ENCODE peak calls at places on chromosome 5, in nine cellular contexts. M is NCI-H446 treated with DMSO at 0.1 percent for 48 hours; O is DMS 273 treated with DMSO at 0.1 percent for 48 hours; L is heart left ventricle; H is stimulated activated naive B cell treated with anti-CD40 and anti-IgM and Interleukin-4, amounts not matched to agents 10 μg/mL and 1 μg/mL and 100 μg/mL, for 72 hours; V is T-helper 1 cell; J is stomach; S is NCI-H1417; C is stimulated activated CD4-positive, alpha-beta T cell treated with anti-CD3 and anti-CD28 coated beads, Interleukin-1b, Interleukin-23, amount 100 ng/mL, for 48 hours. T is an unnamed sample.

GRCh38 chr5:179801304-179802206 is 5.1 kb downstream of the MGAT4B start:
- DNase-seq in M (no peak), O (no peak), L (peak; percentile 74), H (peak; percentile 72), V (peak; percentile 69), J (peak; percentile 86), S (peak; percentile 82), C (peak; percentile 83), T (peak; percentile 76)

GRCh38 chr5:139395844-139396640 is 1.1 kb upstream of the PROB1 start:
- DNase-seq in M (no peak), O (no peak), L (no peak), H (no peak), V (no peak), J (no peak), S (no peak), C (no peak), T (peak; percentile 93)

GRCh38 chr5:169686137-169686536 is 49.1 kb downstream of the DOCK2 start:
- DNase-seq in M (no peak), O (no peak), L (no peak), H (no peak), V (no peak), J (no peak), S (peak; percentile 82), C (no peak), T (no peak)

GRCh38 chr5:83099001-83099400 is 21.7 kb downstream of the XRCC4 start:
- DNase-seq in M (no peak), O (peak; percentile 8), L (no peak), H (no peak), V (no peak), J (no peak), S (peak; percentile 2), C (no peak), T (no peak)

GRCh38 chr5:135034963-135035677 is 1.1 kb upstream of the PITX1 start:
- DNase-seq in M (no peak), O (no peak), L (no peak), H (no peak), V (no peak), J (no peak), S (no peak), C (no peak), T (no peak)

GRCh38 chr5:146745937-146746577 is 132.5 kb downstream of the PPP2R2B start:
- DNase-seq in M (peak; percentile 33), O (no peak), L (no peak), H (no peak), V (no peak), J (no peak), S (no peak), C (no peak), T (no peak)

GRCh38 chr5:132219981-132220380 is 7.7 kb downstream of the P4HA2 start:
- DNase-seq in M (no peak), O (no peak), L (no peak), H (no peak), V (no peak), J (no peak), S (no peak), C (no peak), T (no peak)

GRCh38 chr5:148401604-148402003 is 17.8 kb downstream of the FBXO38 start:
- DNase-seq in M (no peak), O (no peak), L (no peak), H (no peak), V (no peak), J (no peak), S (no peak), C (no peak), T (no peak)

GRCh38 chr5:138601444-138601843 is 26.2 kb upstream of the HSPA9 start:
- DNase-seq in M (no peak), O (no peak), L (no peak), H (no peak), V (no peak), J (peak; percentile 40), S (no peak), C (no peak), T (no peak)

GRCh38 chr5:127907907-127908306 is 175.7 kb upstream of the SLC12A2 start:
- DNase-seq in M (no peak), O (no peak), L (no peak), H (no peak), V (no peak), J (no peak), S (no peak), C (no peak), T (no peak)

GRCh38 chr5:51172853-51173635 is 210.2 kb upstream of the ISL1 start:
- DNase-seq in M (no peak), O (no peak), L (no peak), H (no peak), V (no peak), J (no peak), S (peak; percentile 27), C (no peak), T (no peak)

GRCh38 chr5:9604416-9604815 is 25.7 kb downstream of the TAS2R1 start:
- DNase-seq in M (no peak), O (no peak), L (no peak), H (no peak), V (no peak), J (no peak), S (no peak), C (no peak), T (no peak)

GRCh38 chr5:7970816-7971215 is 101.9 kb downstream of the MTRR start:
- DNase-seq in M (no peak), O (no peak), L (no peak), H (peak; percentile 11), V (no peak), J (no peak), S (no peak), C (no peak), T (no peak)